ENCODE peak calls at places on chromosomes 6 and 20, in nine cellular contexts. L is H1, W is GM12878, K is HCT116, A is sigmoid colon, P is stomach, E is spleen, C is prostate gland, H is GM12892. O is an unnamed sample.

GRCh38 chr6:143971453-143971852 is 36.6 kb downstream of the PLAGL1 start:
- DNase-seq in L (no peak), W (no peak), K (no peak), A (no peak), P (no peak), E (no peak), C (no peak), H (no peak), O (no peak)

GRCh38 chr6:45566882-45567281 is 189.1 kb upstream of the SUPT3H start:
- DNase-seq in L (no peak), W (no peak), K (peak), A (no peak), P (no peak), E (no peak), C (no peak), H (no peak), O (no peak)

GRCh38 chr6:135517527-135517926 is 20.0 kb upstream of the AHI1 start:
- DNase-seq in L (no peak), W (no peak), K (no peak), A (no peak), P (no peak), E (no peak), C (no peak), H (no peak), O (no peak)

GRCh38 chr6:115004982-115005381 is 662.2 kb upstream of the HS3ST5 start:
- DNase-seq in L (no peak), W (no peak), K (no peak), A (no peak), P (no peak), E (no peak), C (no peak), H (no peak), O (no peak)

GRCh38 chr6:45703041-45703739 is 312.5 kb downstream of the CLIC5 start:
- DNase-seq in L (no peak), W (no peak), K (no peak), A (no peak), P (no peak), E (no peak), C (no peak), H (no peak), O (no peak)

GRCh38 chr6:161374971-161375873 is 101.4 kb upstream of the AGPAT4 start:
- DNase-seq in L (no peak), W (no peak), K (no peak), A (peak), P (peak), E (peak), C (peak), H (no peak), O (peak)

GRCh38 chr20:39066464-39066863 is 104.3 kb downstream of the DHX35 start:
- DNase-seq in L (peak), W (no peak), K (no peak), A (no peak), P (no peak), E (no peak), C (no peak), H (no peak), O (no peak)

GRCh38 chr6:25519856-25520255 is 132.2 kb upstream of the SCGN start:
- DNase-seq in L (no peak), W (no peak), K (no peak), A (no peak), P (no peak), E (no peak), C (no peak), H (no peak), O (no peak)

GRCh38 chr6:25788305-25788922 is 33.9 kb downstream of the SLC17A4 start:
- DNase-seq in L (peak), W (no peak), K (peak), A (no peak), P (peak), E (no peak), C (peak), H (no peak), O (no peak)

GRCh38 chr6:160510976-160511617 is 153.0 kb downstream of the LPA start:
- DNase-seq in L (no peak), W (no peak), K (no peak), A (no peak), P (no peak), E (no peak), C (no peak), H (no peak), O (no peak)

GRCh38 chr6:139882977-139883728 is 508.7 kb upstream of the CITED2 start:
- DNase-seq in L (no peak), W (no peak), K (no peak), A (no peak), P (no peak), E (no peak), C (no peak), H (no peak), O (no peak)

GRCh38 chr6:46501136-46502089 is 10.2 kb upstream of the RCAN2 start:
- DNase-seq in L (no peak), W (no peak), K (no peak), A (no peak), P (no peak), E (no peak), C (no peak), H (no peak), O (no peak)

GRCh38 chr20:11719153-11719552 is 198.5 kb upstream of the BTBD3 start:
- DNase-seq in L (no peak), W (no peak), K (no peak), A (no peak), P (no peak), E (no peak), C (no peak), H (no peak), O (no peak)

GRCh38 chr6:41939848-41940758 is 1.5 kb downstream of the CCND3 start:
- DNase-seq in L (peak), W (no peak), K (no peak), A (peak), P (peak), E (peak), C (no peak), H (no peak), O (no peak)

GRCh38 chr6:165059032-165059431 is 250.4 kb downstream of the C6orf118 start:
- DNase-seq in L (no peak), W (no peak), K (no peak), A (no peak), P (no peak), E (no peak), C (no peak), H (no peak), O (no peak)

GRCh38 chr6:33983109-33983475 is 162.8 kb downstream of the GRM4 start:
- DNase-seq in L (peak), W (no peak), K (peak), A (peak), P (peak), E (peak), C (peak), H (peak), O (peak)

GRCh38 chr20:59010321-59010994 is 3.4 kb upstream of the CTSZ start:
- DNase-seq in L (no peak), W (no peak), K (no peak), A (peak), P (peak), E (no peak), C (no peak), H (no peak), O (peak)

DNA sequence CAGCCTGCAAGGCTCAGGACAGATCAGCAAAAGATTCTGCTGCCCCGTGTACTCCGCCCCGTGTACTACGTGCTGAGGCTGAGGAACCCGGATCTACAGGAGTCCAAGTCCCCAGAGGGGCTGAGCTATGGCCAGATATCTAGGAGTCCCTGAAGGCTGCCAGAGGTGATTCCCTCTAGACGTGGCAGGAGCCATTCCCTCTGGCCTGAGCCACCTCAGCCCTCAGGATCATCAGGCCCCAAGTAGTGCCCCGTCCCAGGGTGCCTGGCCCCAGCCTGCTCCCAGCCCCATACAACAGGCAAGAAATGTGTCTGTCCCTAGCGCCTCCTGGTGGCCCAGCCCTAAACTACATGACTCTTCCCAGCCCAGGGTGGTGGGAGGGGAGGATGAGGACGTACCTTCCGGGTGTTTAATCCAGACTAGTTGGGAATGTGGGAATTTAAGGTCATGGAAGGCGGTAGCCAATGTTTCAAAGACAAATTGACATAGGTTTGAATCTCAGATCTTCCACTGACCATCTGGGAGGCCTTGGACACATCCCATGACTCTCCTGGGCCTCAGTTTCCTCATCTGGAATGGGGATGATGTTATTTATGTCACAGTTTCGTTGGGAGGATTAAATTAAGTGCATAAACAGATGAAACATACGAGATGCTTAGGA is 49.4 kb upstream of the PTPN1 start:
- DNase-seq in L (peak), W (no peak), K (peak), A (peak), P (peak), E (peak), C (peak), H (peak), O (peak)
- TF ChIP-seq POLR2AphosphoS5 in L (no peak), W (no peak), K (no peak), A (peak), P (peak), E (peak), C (peak), H (no peak), O (peak)

DNA sequence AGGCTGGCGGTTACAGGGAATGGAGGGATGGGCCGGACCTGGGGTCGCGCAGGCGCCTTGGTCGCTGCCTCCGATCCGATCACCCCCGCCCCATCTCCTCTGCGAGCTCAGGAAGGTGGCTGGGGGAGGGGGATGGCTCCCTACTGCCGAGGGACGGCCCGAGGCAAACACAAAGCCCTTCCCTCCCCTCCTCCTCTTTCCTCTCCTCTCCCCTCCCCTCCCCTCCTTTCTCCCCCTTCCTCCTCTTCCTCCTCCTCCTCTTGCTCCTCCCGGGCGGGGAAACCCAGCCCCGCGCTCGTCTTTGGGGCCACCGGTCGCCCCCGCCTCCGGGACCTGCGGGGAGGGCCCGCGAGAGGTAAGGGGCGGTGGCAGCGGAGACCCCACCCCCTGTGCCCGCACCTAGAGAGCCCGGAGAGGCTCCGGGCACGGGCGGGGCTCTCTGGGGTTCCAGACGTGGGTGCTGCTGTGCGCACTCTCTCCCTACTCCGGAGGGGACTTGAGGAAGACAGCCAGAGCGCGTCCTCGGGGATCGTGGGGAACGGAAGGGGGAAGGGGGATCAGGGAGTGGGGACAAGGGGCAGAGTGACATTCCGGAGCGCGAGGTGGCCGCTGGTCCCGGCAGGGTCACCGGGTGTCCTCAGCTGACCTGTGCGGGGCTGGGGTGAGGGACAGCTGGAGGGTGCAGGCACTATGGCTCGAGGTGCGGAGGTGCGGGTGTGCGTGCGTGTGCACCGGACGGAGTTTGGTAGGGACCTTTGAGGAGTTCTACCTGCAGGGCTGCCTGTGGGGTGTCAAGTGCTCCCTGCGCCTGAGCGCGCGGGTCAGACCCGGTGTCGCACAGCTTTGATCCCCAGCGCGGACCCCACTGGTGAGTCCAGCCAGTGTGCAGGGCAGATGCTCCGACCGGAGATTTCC is at the start of gene RIN2:
- DNase-seq in L (peak), W (no peak), K (peak), A (peak), P (peak), E (peak), C (peak), H (peak), O (peak)
- TF ChIP-seq POLR2A in L (no peak), W (no peak), K (no peak), A (peak), P (no peak), E (no peak), C (peak), H (no peak), O (peak)

GRCh38 chr20:50824137-50824536 is 29.3 kb downstream of the BCAS4 start:
- DNase-seq in L (no peak), W (no peak), K (no peak), A (peak), P (peak), E (no peak), C (no peak), H (no peak), O (peak)
- TF ChIP-seq POLR2AphosphoS5 in L (no peak), W (no peak), K (no peak), A (no peak), P (peak), E (no peak), C (peak), H (no peak), O (peak)

GRCh38 chr20:52429029-52429428 is 237.4 kb upstream of the ZFP64 start:
- DNase-seq in L (no peak), W (no peak), K (no peak), A (no peak), P (no peak), E (no peak), C (no peak), H (no peak), O (no peak)

GRCh38 chr20:52432740-52433139 is 241.2 kb upstream of the ZFP64 start:
- DNase-seq in L (no peak), W (no peak), K (no peak), A (no peak), P (no peak), E (no peak), C (no peak), H (no peak), O (no peak)

GRCh38 chr20:52426856-52427255 is 235.3 kb upstream of the ZFP64 start:
- DNase-seq in L (no peak), W (no peak), K (no peak), A (no peak), P (no peak), E (no peak), C (no peak), H (no peak), O (no peak)

GRCh38 chr20:52425253-52425652 is 233.7 kb upstream of the ZFP64 start:
- DNase-seq in L (no peak), W (no peak), K (no peak), A (no peak), P (no peak), E (no peak), C (no peak), H (no peak), O (no peak)

DNA sequence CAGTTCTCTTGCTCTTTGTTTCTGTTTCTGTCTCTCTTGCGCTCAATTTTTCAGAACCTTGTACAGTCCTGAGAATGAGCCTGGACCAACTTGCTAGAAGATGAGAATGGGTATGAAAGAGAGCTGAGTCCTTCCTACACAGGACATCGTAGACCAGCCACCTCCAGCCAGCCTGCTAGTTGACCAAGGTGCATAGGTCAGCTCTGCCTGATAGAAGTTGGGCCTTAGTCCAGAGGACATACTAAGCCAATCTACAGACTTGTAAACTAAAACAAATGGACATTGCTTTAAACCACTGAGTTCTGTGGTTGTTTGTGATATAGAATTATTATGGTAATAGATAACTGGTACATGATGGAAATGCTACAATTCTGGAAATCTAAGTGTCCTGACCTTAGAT is 236.4 kb upstream of the ZFP64 start:
- DNase-seq in L (no peak), W (no peak), K (no peak), A (no peak), P (no peak), E (no peak), C (no peak), H (no peak), O (no peak)
- TF ChIP-seq POLR2A in L (no peak), W (no peak), K (no peak), A (no peak), P (no peak), E (no peak), C (no peak), H (no peak), O (no peak)

GRCh38 chr6:110621061-110621460 is 144.6 kb upstream of the SLC22A16 start:
- DNase-seq in L (no peak), W (no peak), K (no peak), A (no peak), P (no peak), E (no peak), C (no peak), H (no peak), O (no peak)
- TF ChIP-seq POLR2AphosphoS5 in L (no peak), W (no peak), K (no peak), A (no peak), P (no peak), E (no peak), C (no peak), H (no peak), O (no peak)

GRCh38 chr6:118892248-118893094 is 1.5 kb upstream of the ASF1A start:
- DNase-seq in L (no peak), W (no peak), K (no peak), A (no peak), P (no peak), E (no peak), C (no peak), H (no peak), O (no peak)

GRCh38 chr6:118895241-118895561 is 1.2 kb downstream of the ASF1A start:
- DNase-seq in L (no peak), W (no peak), K (no peak), A (no peak), P (no peak), E (no peak), C (no peak), H (no peak), O (no peak)

GRCh38 chr6:118894425-118895240 is 681 bp downstream of the ASF1A start:
- DNase-seq in L (peak), W (no peak), K (no peak), A (peak), P (peak), E (peak), C (peak), H (peak), O (peak)

GRCh38 chr6:118893095-118893881 is 664 bp upstream of the ASF1A start:
- DNase-seq in L (no peak), W (no peak), K (no peak), A (no peak), P (no peak), E (no peak), C (peak), H (no peak), O (no peak)

DNA sequence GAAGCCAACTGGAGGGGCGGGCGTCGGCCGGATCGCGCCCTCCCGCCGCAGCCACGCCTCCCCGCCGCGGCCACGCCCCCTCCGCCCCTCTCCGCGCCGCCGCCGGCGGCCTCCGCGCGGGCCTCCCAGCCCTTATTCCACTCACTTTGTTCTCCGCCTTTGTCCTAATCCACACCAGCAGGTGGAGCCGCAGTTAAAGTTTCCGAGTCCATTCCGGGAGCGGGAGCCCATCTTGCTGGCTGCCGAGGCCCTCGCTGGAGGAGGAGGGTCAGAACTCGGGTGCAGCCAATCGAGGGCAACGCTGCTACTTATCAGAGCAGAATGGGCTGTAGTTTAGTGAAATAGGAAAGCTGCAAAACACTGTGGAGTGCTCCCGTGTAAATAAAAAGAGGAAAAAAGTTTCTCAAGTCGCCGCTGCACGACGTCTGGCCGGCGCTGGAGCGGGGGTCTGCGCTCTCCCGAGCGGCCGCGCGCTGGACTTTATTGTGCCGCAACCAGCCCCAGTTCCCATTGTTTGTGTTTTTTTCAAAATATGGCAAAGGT is at the start of gene ASF1A:
- DNase-seq in L (peak), W (peak), K (peak), A (peak), P (peak), E (peak), C (peak), H (peak), O (peak)
- TF ChIP-seq POLR2A in L (peak), W (peak), K (peak), A (peak), P (no peak), E (no peak), C (peak), H (peak), O (no peak)

DNA sequence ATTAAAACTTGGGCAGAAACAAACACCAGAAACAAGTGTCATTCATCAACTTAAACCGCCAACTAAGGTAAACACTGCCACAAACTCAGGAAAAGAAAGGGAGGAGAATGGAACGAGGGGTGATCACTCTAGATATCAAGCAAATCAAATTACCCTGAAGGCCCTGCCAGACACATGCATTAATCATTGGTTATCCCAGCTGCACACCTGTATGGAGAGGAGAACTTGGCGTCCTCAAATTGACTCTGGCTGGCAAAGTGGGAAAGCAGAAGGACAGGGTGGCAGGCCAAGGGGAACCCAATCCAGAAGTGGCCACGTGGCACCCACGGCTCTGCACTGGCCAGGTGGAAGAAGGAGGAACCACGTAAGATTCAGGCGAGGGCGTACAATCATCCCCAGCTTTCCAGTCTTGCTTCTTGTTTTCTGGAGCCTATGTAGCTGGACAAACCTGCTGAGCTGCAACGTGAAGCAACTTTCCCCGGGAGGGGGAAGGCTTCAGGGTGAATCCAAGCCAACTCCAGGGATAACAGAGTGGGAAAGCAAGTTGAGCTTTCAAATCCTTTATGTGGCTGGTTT is 156.2 kb upstream of the JARID2 start:
- DNase-seq in L (no peak), W (no peak), K (no peak), A (no peak), P (peak), E (peak), C (peak), H (no peak), O (peak)
- TF ChIP-seq POLR2AphosphoS5 in L (no peak), W (no peak), K (no peak), A (no peak), P (no peak), E (no peak), C (peak), H (no peak), O (peak)